ENCODE peak calls at places on chromosomes 3 and 15, in six cellular contexts. K is HepG2, S is A549, X is GM12878, C is upper lobe of left lung, P is K562. I is an unnamed sample.

GRCh38 chr15:71203573-71204444 is 88.5 kb downstream of the THSD4 start:
- ATAC-seq in X (no peak), C (no peak), S (no peak), K (no peak), P (no peak), I (no peak)

GRCh38 chr15:98755138-98755537 is 106.8 kb downstream of the IGF1R start:
- ATAC-seq in X (no peak), K (no peak), C (no peak), S (peak; percentile 41), P (no peak), I (no peak)

GRCh38 chr3:6743067-6743720 is 117.7 kb upstream of the GRM7 start:
- ATAC-seq in S (no peak), X (no peak), C (no peak), K (no peak), P (no peak), I (no peak)

GRCh38 chr15:84656972-84657371 is 1.0 kb downstream of the NMB start:
- ATAC-seq in S (no peak), P (no peak), C (no peak), K (no peak), X (no peak), I (no peak)

GRCh38 chr15:93241696-93242585 is 152.9 kb upstream of the RGMA start:
- ATAC-seq in X (no peak), C (no peak), K (no peak), S (no peak), P (no peak), I (no peak)

GRCh38 chr3:152257246-152258074 is 11.3 kb upstream of the MBNL1 start:
- ATAC-seq in C (peak; percentile 38), S (no peak), P (peak; percentile 23), K (no peak), X (peak; percentile 92), I (no peak)

GRCh38 chr15:56723787-56724186 is 9.5 kb downstream of the ZNF280D start:
- ATAC-seq in P (peak; percentile 26), C (no peak), K (no peak), X (no peak), S (no peak), I (no peak)

GRCh38 chr3:9142346-9142745 is 107.1 kb downstream of the SRGAP3 start:
- ATAC-seq in X (no peak), C (no peak), P (no peak), S (no peak), K (no peak), I (peak; percentile 27)

GRCh38 chr3:49173792-49174170 is 2.4 kb downstream of the KLHDC8B start:
- ATAC-seq in S (no peak), P (no peak), X (no peak), K (no peak), C (no peak), I (no peak)

GRCh38 chr3:125115640-125116039 is 59.8 kb upstream of the HEG1 start:
- ATAC-seq in K (peak; percentile 64), P (no peak), S (no peak), C (peak; percentile 82), X (no peak), I (no peak)

GRCh38 chr3:130906374-130906995 is 12.6 kb downstream of the ATP2C1 start:
- ATAC-seq in K (no peak), S (no peak), X (no peak), C (no peak), P (no peak), I (no peak)

GRCh38 chr3:141769171-141769894 is 6.1 kb downstream of the GRK7 start:
- ATAC-seq in K (peak; percentile 87), S (peak; percentile 56), C (no peak), P (peak; percentile 95), X (no peak), I (no peak)

GRCh38 chr3:122100591-122101491 is 45.7 kb downstream of the CD86 start:
- ATAC-seq in C (no peak), X (peak; percentile 58), S (no peak), P (no peak), K (no peak), I (no peak)

GRCh38 chr3:155890671-155891190 is 20.3 kb downstream of the GMPS start:
- ATAC-seq in K (peak; percentile 74), X (peak; percentile 74), P (peak; percentile 86), S (no peak), C (no peak), I (peak; percentile 36)

GRCh38 chr15:101198820-101199219 is 53.0 kb downstream of the CHSY1 start:
- ATAC-seq in K (no peak), P (no peak), C (no peak), X (no peak), S (no peak), I (no peak)

GRCh38 chr3:132569580-132569979 is 27.5 kb upstream of the ACKR4 start:
- ATAC-seq in C (peak; percentile 24), S (no peak), K (no peak), X (no peak), P (no peak), I (peak; percentile 19)

GRCh38 chr3:115100806-115101205 is 46.3 kb downstream of the ZBTB20 start:
- ATAC-seq in P (no peak), C (no peak), K (no peak), X (no peak), S (no peak), I (no peak)

GRCh38 chr3:102972350-102972749 is 537.5 kb downstream of the ZPLD1 start:
- ATAC-seq in P (no peak), K (no peak), C (no peak), S (no peak), X (no peak), I (no peak)

GRCh38 chr3:114790752-114791151 is 356.3 kb downstream of the ZBTB20 start:
- ATAC-seq in X (no peak), S (no peak), K (no peak), C (no peak), P (no peak), I (no peak)

GRCh38 chr3:169945313-169945712 is 21.3 kb upstream of the SEC62 start:
- ATAC-seq in S (no peak), X (peak; percentile 91), K (no peak), P (peak; percentile 96), C (peak; percentile 82), I (peak; percentile 36)

GRCh38 chr3:190051643-190052042 is 69.1 kb downstream of the P3H2 start:
- ATAC-seq in X (no peak), S (no peak), K (no peak), P (no peak), C (no peak), I (no peak)

GRCh38 chr3:87733671-87734367 is 325.0 kb downstream of the CGGBP1 start:
- ATAC-seq in P (no peak), X (no peak), S (no peak), C (peak; percentile 29), K (no peak), I (no peak)

GRCh38 chr15:59249816-59250215 is 43.2 kb downstream of the LDHAL6B start:
- ATAC-seq in K (no peak), C (no peak), S (no peak), P (no peak), X (peak; percentile 2), I (no peak)

DNA sequence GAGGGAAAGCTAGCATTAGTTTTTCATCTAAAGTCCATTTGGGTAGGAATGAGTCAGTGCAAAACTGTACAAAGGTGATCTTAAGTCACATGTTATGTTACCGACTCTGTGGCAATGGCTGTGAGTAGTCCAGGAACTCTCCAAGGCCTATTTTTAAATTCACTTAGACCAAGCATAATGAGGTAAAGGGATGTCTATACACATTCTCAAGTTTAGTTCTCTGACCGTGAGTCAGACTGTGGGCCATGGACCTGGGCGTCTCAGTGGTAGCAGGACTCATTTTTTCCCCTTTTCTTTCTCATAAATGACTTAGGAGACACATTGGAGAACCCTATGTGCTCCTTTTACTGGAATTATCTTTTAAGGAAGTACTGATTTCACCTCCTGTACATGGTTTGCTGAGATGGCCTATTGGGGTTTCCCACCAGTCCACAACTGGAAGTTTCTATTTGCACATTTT is 488.7 kb upstream of the TPRG1 start:
- ATAC-seq in X (no peak), K (no peak), P (no peak), S (peak; percentile 73), C (peak; percentile 72), I (peak; percentile 85)
- TF ChIP-seq EP300 in X (no peak), K (no peak), P (no peak), S (no peak), C (peak; percentile 49), I (no peak)

GRCh38 chr3:183477801-183478456 is 49.5 kb upstream of the MCF2L2 start:
- ATAC-seq in C (no peak), X (no peak), P (peak; percentile 37), S (no peak), K (no peak), I (no peak)
- TF ChIP-seq EP300 in C (no peak), X (no peak), P (no peak), S (no peak), K (no peak), I (no peak)

DNA sequence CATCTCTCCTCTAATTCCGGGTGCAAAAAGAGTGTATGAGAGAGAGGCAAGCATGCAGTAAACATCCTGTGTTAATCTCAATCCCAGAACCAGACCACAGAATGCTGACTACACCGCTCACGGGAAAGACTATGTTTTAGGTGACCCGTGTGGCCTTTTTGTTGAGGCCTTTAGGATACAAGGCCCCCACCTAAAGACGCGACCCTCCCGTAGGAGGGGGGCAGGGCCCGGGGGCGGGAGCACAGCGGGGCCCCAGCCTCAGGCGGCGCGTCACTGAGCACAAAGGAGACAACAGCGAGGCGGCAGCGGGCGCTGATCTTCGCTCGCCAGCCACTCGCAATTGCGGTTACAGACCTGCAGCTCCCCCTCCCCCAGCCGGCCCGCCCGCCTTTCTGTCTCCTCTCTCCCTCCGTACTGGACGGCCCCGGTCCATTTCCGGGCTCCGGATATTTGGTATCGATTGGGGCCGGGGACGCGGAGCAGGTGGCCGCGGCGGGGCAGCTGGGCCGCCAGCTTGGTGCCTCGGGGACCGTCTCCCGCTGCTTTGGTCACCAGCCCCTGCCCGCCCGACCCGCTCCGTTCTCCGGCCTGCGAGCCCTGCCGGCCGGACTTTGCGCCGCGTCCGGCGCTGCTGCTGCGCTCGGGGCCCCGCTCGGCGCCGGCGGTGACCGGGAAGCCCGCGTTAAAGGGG is at the start of gene CCDC50:
- ATAC-seq in C (peak; percentile 92), S (peak; percentile 85), P (peak; percentile 86), K (peak; percentile 89), X (peak; percentile 74), I (peak; percentile 83)
- TF ChIP-seq EP300 in C (no peak), S (no peak), P (peak; percentile 50), K (peak; percentile 41), X (peak; percentile 46), I (no peak)

DNA sequence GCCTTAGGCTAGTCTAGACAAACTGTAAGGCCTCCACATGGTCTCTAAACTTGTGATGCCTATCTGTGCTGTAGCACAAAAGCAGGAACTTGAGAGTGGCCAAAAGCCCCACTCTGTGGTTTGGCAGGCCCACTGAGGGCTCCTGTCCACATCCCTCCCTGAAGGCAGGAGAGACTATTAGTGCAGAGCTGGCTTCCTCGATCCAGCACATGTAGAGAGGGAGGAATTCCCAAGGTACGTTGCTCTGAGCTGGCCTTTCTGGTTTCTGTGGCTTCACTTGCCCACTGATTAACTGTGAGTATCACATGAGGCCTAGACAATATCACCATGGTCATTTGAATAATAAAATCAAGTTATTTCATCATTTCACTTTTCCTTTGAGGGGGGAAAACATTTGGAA is 90.6 kb downstream of the POLR2M start:
- ATAC-seq in S (no peak), K (no peak), X (no peak), P (no peak), C (no peak), I (no peak)
- TF ChIP-seq EP300 in S (no peak), K (no peak), X (no peak), P (no peak), C (no peak), I (no peak)

GRCh38 chr3:4750306-4751056 is 228.8 kb upstream of the BHLHE40 start:
- ATAC-seq in C (no peak), K (no peak), S (no peak), X (peak; percentile 37), P (no peak), I (peak; percentile 32)
- TF ChIP-seq EP300 in C (no peak), K (no peak), S (no peak), X (peak; percentile 39), P (no peak), I (no peak)

I was measured in gastroesophageal sphincter.